ENCODE peak calls at places on chromosomes 3 and 15, in nine cellular contexts. U is IMR-90; B is MCF 10A; G is dorsolateral prefrontal cortex; M is HepG2; F is CD8-positive, alpha-beta T cell; V is osteoblast; S is GM06990; Y is Panc1. C is an unnamed sample.

GRCh38 chr3:108125550-108126071 is 34.8 kb upstream of the CD47 start:
- DNase-seq in U (no peak), B (no peak), G (no peak), M (no peak), F (peak), V (no peak), S (peak), Y (no peak), C (no peak)

GRCh38 chr15:58459045-58459444 is 27.3 kb downstream of the LIPC start:
- DNase-seq in U (no peak), B (no peak), G (no peak), M (no peak), F (no peak), V (no peak), S (no peak), Y (no peak), C (no peak)

GRCh38 chr15:77329202-77329601 is 90.7 kb downstream of the PEAK1 start:
- DNase-seq in U (no peak), B (no peak), G (no peak), M (no peak), F (no peak), V (no peak), S (no peak), Y (no peak), C (no peak)

GRCh38 chr15:89333959-89334509 is 590 bp downstream of the POLG start:
- DNase-seq in U (no peak), B (no peak), G (no peak), M (no peak), F (no peak), V (peak), S (no peak), Y (no peak), C (no peak)

GRCh38 chr3:47455806-47456452 is 19.8 kb downstream of the SCAP start:
- DNase-seq in U (no peak), B (peak), G (no peak), M (no peak), F (no peak), V (no peak), S (no peak), Y (no peak), C (no peak)

GRCh38 chr3:31219131-31219843 is 313.4 kb upstream of the STT3B start:
- DNase-seq in U (peak), B (no peak), G (no peak), M (no peak), F (no peak), V (no peak), S (no peak), Y (no peak), C (no peak)

GRCh38 chr15:33132722-33133345 is 61.7 kb downstream of the FMN1 start:
- DNase-seq in U (peak), B (peak), G (no peak), M (peak), F (no peak), V (peak), S (no peak), Y (peak), C (peak)

GRCh38 chr3:169044341-169045113 is 619.0 kb downstream of the MECOM start:
- DNase-seq in U (peak), B (peak), G (no peak), M (no peak), F (no peak), V (peak), S (no peak), Y (no peak), C (no peak)

GRCh38 chr15:66704019-66704782 is 2.2 kb downstream of the SMAD6 start:
- DNase-seq in U (no peak), B (no peak), G (no peak), M (no peak), F (no peak), V (peak), S (no peak), Y (no peak), C (no peak)

GRCh38 chr3:11601446-11602241 is 42.1 kb downstream of the VGLL4 start:
- DNase-seq in U (peak), B (no peak), G (no peak), M (no peak), F (peak), V (peak), S (peak), Y (no peak), C (no peak)

DNA sequence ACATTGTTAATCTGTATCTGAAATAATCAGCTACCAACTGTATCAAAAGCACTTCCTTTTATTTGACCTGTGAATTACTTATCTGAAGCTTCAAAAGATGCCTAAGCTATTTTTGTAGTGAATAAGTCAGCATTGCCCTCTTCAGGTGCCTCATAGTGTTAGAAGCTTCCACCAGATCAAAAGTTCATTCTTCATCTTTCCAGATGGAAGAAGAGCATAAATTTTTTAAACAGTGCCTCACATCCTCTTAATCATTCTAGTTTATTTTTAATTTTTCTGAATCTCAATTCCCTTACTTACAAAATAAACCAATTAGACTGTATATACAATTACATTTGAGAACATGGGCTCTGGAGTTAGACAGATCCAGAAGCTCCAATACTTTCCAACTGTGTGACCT is 65.0 kb downstream of the MYO5A start:
- DNase-seq in U (peak), B (peak), G (no peak), M (no peak), F (no peak), V (no peak), S (no peak), Y (no peak), C (no peak)
- TF ChIP-seq CTCF in U (no peak), B (no peak), G (no peak), M (peak), F (peak), V (peak), S (peak), Y (no peak), C (no peak)

GRCh38 chr3:148202386-148202785 is 495.3 kb upstream of the AGTR1 start:
- DNase-seq in U (no peak), B (no peak), G (no peak), M (no peak), F (no peak), V (no peak), S (no peak), Y (no peak), C (no peak)
- TF ChIP-seq CTCF in U (no peak), B (no peak), G (no peak), M (no peak), F (no peak), V (no peak), S (peak), Y (no peak), C (peak)

GRCh38 chr3:172201990-172202318 is 162.6 kb downstream of the FNDC3B start:
- DNase-seq in U (peak), B (peak), G (no peak), M (no peak), F (no peak), V (peak), S (no peak), Y (no peak), C (no peak)
- TF ChIP-seq CTCF in U (peak), B (no peak), G (no peak), M (no peak), F (no peak), V (peak), S (no peak), Y (no peak), C (no peak)

DNA sequence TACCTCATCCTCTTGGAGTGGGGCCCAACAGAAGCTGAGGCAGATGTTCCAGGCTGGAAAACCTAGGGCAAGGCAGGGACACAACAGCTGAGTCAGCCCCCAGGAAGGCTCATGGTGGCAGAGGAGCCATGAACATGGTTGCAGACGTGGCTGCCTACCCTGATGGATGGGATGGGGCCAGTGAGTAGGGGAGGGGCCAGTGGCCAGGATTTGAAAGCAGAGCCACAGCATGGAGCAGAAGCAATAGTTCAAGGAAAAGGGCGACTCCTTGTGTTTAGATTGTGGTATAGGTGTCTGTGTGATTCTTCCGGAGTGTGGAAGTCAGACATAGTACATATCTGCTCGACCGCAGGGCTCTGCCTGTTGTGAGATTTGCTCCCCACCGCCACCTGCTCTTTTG is 24.2 kb downstream of the PXYLP1 start:
- DNase-seq in U (no peak), B (peak), G (peak), M (peak), F (peak), V (no peak), S (no peak), Y (no peak), C (no peak)
- TF ChIP-seq CTCF in U (peak), B (no peak), G (no peak), M (peak), F (peak), V (peak), S (peak), Y (peak), C (peak)

DNA sequence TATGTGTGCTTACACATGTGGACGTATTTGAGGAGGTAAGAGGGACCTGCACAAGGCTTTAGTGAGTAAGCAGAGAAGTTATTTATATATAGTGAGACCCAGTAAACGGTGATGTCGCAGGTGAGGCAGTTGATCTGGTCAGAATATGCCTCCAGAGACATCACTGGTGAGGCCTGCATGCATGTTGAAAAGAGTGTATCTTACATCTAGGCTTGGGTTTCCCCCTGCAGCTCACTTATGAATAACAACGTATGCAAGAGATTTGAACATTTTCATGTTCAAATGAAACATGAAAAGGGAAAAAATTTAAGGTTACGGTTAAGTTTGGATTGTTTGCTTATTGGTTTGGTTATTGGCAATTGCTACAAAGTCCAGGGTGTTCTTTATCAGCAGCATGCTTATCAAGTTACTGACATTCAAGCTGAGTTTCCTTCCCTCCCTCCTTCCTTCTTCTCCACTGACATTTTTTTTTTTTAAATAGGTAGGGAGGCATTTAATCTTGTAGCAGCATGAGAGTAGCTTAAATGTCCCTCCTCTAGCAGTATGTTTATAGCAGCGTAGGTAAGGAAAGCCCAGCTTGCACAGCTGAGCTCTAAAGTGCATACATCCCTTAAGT is 123.2 kb downstream of the IGF1R start:
- DNase-seq in U (peak), B (no peak), G (no peak), M (no peak), F (no peak), V (no peak), S (no peak), Y (no peak), C (no peak)
- TF ChIP-seq CTCF in U (peak), B (no peak), G (no peak), M (peak), F (no peak), V (no peak), S (no peak), Y (peak), C (no peak)

GRCh38 chr3:58749948-58750347 is 83.4 kb upstream of the FAM3D start:
- DNase-seq in U (no peak), B (no peak), G (no peak), M (no peak), F (no peak), V (no peak), S (no peak), Y (no peak), C (no peak)
- TF ChIP-seq CTCF in U (no peak), B (no peak), G (no peak), M (no peak), F (no peak), V (no peak), S (no peak), Y (no peak), C (no peak)

GRCh38 chr3:20391628-20392027 is 205.6 kb upstream of the SGO1 start:
- DNase-seq in U (no peak), B (no peak), G (no peak), M (no peak), F (no peak), V (no peak), S (no peak), Y (no peak), C (no peak)
- TF ChIP-seq CTCF in U (no peak), B (no peak), G (no peak), M (no peak), F (no peak), V (no peak), S (no peak), Y (no peak), C (no peak)